ENCODE peak calls at places on chromosome 10, in nine cellular contexts. E is cardiac septum; P is RPMI7951; S is CD8-positive, alpha-beta T cell; J is GM23248; D is G401; T is fibroblast of the aortic adventitia; C is mucosa of gallbladder; R is GM06990. O is an unnamed sample.
A peak's percentile ranks its signal among the peaks of the same experiment; 100 is the strongest.

GRCh38 chr10:3775671-3776551 is 9.1 kb downstream of the KLF6 start:
- DNase-seq in E (no peak), P (peak; percentile 70), S (no peak), J (peak; percentile 71), D (peak; percentile 41), T (peak; percentile 68), C (no peak), R (no peak), O (peak; percentile 76)

GRCh38 chr10:118531105-118531851 is 64.2 kb downstream of the PRLHR start:
- DNase-seq in E (no peak), P (peak; percentile 16), S (no peak), J (peak; percentile 64), D (no peak), T (no peak), C (no peak), R (no peak), O (peak; percentile 53)

GRCh38 chr10:132516771-132517725 is 20.5 kb upstream of the INPP5A start:
- DNase-seq in E (peak; percentile 97), P (peak; percentile 98), S (no peak), J (peak; percentile 98), D (peak; percentile 95), T (peak; percentile 98), C (peak; percentile 86), R (no peak), O (peak; percentile 91)

GRCh38 chr10:62584216-62584615 is 210.0 kb downstream of the ZNF365 start:
- DNase-seq in E (no peak), P (peak; percentile 94), S (no peak), J (peak; percentile 86), D (no peak), T (peak; percentile 95), C (no peak), R (no peak), O (peak; percentile 81)

GRCh38 chr10:30688456-30688855 is 58.9 kb upstream of the LYZL2 start:
- DNase-seq in E (no peak), P (peak; percentile 61), S (no peak), J (no peak), D (no peak), T (no peak), C (no peak), R (no peak), O (no peak)

GRCh38 chr10:47326306-47326926 is 4.2 kb downstream of the GDF2 start:
- DNase-seq in E (peak; percentile 55), P (no peak), S (no peak), J (no peak), D (no peak), T (no peak), C (no peak), R (no peak), O (peak; percentile 7)

GRCh38 chr10:49056356-49056755 is 59.0 kb downstream of the VSTM4 start:
- DNase-seq in E (no peak), P (peak; percentile 59), S (no peak), J (peak; percentile 50), D (no peak), T (no peak), C (no peak), R (no peak), O (no peak)

GRCh38 chr10:89916481-89916880 is 215.1 kb downstream of the KIF20B start:
- DNase-seq in E (no peak), P (peak; percentile 79), S (no peak), J (peak; percentile 3), D (no peak), T (no peak), C (no peak), R (no peak), O (peak; percentile 39)

GRCh38 chr10:130764651-130765050 is 546.9 kb downstream of the TCERG1L start:
- DNase-seq in E (peak; percentile 26), P (no peak), S (no peak), J (no peak), D (no peak), T (no peak), C (no peak), R (no peak), O (no peak)

GRCh38 chr10:5971315-5971832 is 6.0 kb downstream of the IL15RA start:
- DNase-seq in E (peak; percentile 71), P (no peak), S (no peak), J (peak; percentile 45), D (no peak), T (peak; percentile 67), C (peak; percentile 80), R (peak; percentile 32), O (no peak)

GRCh38 chr10:103969436-103969835 is 2.5 kb downstream of the SLK start:
- DNase-seq in E (no peak), P (no peak), S (no peak), J (peak; percentile 24), D (no peak), T (peak; percentile 9), C (no peak), R (no peak), O (peak; percentile 13)

GRCh38 chr10:103633846-103634245 is 140.3 kb downstream of the NEURL1 start:
- DNase-seq in E (no peak), P (no peak), S (no peak), J (no peak), D (no peak), T (no peak), C (no peak), R (no peak), O (no peak)

GRCh38 chr10:9745158-9745557 is 1272.5 kb upstream of the CELF2 start:
- DNase-seq in E (no peak), P (no peak), S (no peak), J (no peak), D (no peak), T (no peak), C (no peak), R (no peak), O (no peak)